ENCODE peak calls at places on chromosomes 16 and 17, in eight cellular contexts. One of them, this sample, is unnamed.

GRCh38 chr17:7405413-7405881 is 1.6 kb upstream of the TMEM256 start:
- DNase-seq in dorsolateral prefrontal cortex: no peak
- DNase-seq in omental fat pad: no peak
- DNase-seq in CD4-positive, alpha-beta T cell: no peak
- DNase-seq in fibroblast of mammary gland: no peak
- DNase-seq in bronchial epithelial cell: no peak
- DNase-seq in chondrocyte: no peak
- DNase-seq in hepatocyte: peak; percentile 40
- DNase-seq in this sample: no peak

GRCh38 chr16:68446941-68447675 is 1.2 kb downstream of the SMPD3 start:
- DNase-seq in fibroblast of mammary gland: no peak
- DNase-seq in bronchial epithelial cell: no peak
- DNase-seq in hepatocyte: no peak
- DNase-seq in dorsolateral prefrontal cortex: no peak
- DNase-seq in CD4-positive, alpha-beta T cell: no peak
- DNase-seq in omental fat pad: no peak
- DNase-seq in chondrocyte: no peak
- DNase-seq in this sample: no peak

GRCh38 chr17:74865504-74866197 is 6.0 kb upstream of the GRIN2C start:
- DNase-seq in chondrocyte: peak; percentile 85
- DNase-seq in dorsolateral prefrontal cortex: no peak
- DNase-seq in fibroblast of mammary gland: no peak
- DNase-seq in CD4-positive, alpha-beta T cell: no peak
- DNase-seq in hepatocyte: no peak
- DNase-seq in omental fat pad: no peak
- DNase-seq in bronchial epithelial cell: no peak
- DNase-seq in this sample: peak; percentile 20

GRCh38 chr17:21549107-21549687 is 143.1 kb upstream of the KCNJ18 start:
- DNase-seq in bronchial epithelial cell: peak; percentile 52
- DNase-seq in chondrocyte: no peak
- DNase-seq in omental fat pad: no peak
- DNase-seq in fibroblast of mammary gland: peak; percentile 83
- DNase-seq in CD4-positive, alpha-beta T cell: no peak
- DNase-seq in hepatocyte: no peak
- DNase-seq in dorsolateral prefrontal cortex: no peak
- DNase-seq in this sample: no peak

GRCh38 chr17:49815761-49816281 is 27.3 kb downstream of the KAT7 start:
- DNase-seq in omental fat pad: no peak
- DNase-seq in CD4-positive, alpha-beta T cell: no peak
- DNase-seq in chondrocyte: no peak
- DNase-seq in bronchial epithelial cell: peak; percentile 44
- DNase-seq in hepatocyte: no peak
- DNase-seq in dorsolateral prefrontal cortex: no peak
- DNase-seq in fibroblast of mammary gland: no peak
- DNase-seq in this sample: no peak

GRCh38 chr17:29102741-29103181 is 59.8 kb downstream of the PIPOX start:
- DNase-seq in fibroblast of mammary gland: no peak
- DNase-seq in dorsolateral prefrontal cortex: no peak
- DNase-seq in bronchial epithelial cell: no peak
- DNase-seq in chondrocyte: no peak
- DNase-seq in omental fat pad: no peak
- DNase-seq in CD4-positive, alpha-beta T cell: no peak
- DNase-seq in hepatocyte: no peak
- DNase-seq in this sample: no peak

GRCh38 chr16:51327001-51327400 is 175.9 kb upstream of the SALL1 start:
- DNase-seq in dorsolateral prefrontal cortex: no peak
- DNase-seq in omental fat pad: no peak
- DNase-seq in chondrocyte: no peak
- DNase-seq in hepatocyte: no peak
- DNase-seq in fibroblast of mammary gland: peak; percentile 93
- DNase-seq in bronchial epithelial cell: peak; percentile 37
- DNase-seq in CD4-positive, alpha-beta T cell: no peak
- DNase-seq in this sample: no peak

GRCh38 chr17:33163827-33164555 is 129.1 kb downstream of the ASIC2 start:
- DNase-seq in CD4-positive, alpha-beta T cell: no peak
- DNase-seq in omental fat pad: no peak
- DNase-seq in dorsolateral prefrontal cortex: no peak
- DNase-seq in hepatocyte: no peak
- DNase-seq in fibroblast of mammary gland: peak; percentile 37
- DNase-seq in chondrocyte: no peak
- DNase-seq in bronchial epithelial cell: peak; percentile 83
- DNase-seq in this sample: no peak

GRCh38 chr16:77113835-77114234 is 77.2 kb upstream of the MON1B start:
- DNase-seq in bronchial epithelial cell: no peak
- DNase-seq in chondrocyte: no peak
- DNase-seq in CD4-positive, alpha-beta T cell: no peak
- DNase-seq in dorsolateral prefrontal cortex: no peak
- DNase-seq in hepatocyte: no peak
- DNase-seq in fibroblast of mammary gland: peak; percentile 1
- DNase-seq in omental fat pad: no peak
- DNase-seq in this sample: no peak

GRCh38 chr17:10743316-10744009 is 13.6 kb upstream of the TMEM220 start:
- DNase-seq in dorsolateral prefrontal cortex: no peak
- DNase-seq in CD4-positive, alpha-beta T cell: no peak
- DNase-seq in omental fat pad: no peak
- DNase-seq in chondrocyte: no peak
- DNase-seq in bronchial epithelial cell: peak; percentile 16
- DNase-seq in fibroblast of mammary gland: peak; percentile 82
- DNase-seq in hepatocyte: no peak
- DNase-seq in this sample: no peak

GRCh38 chr17:72446118-72446517 is 325.3 kb downstream of the SOX9 start:
- DNase-seq in bronchial epithelial cell: no peak
- DNase-seq in dorsolateral prefrontal cortex: no peak
- DNase-seq in fibroblast of mammary gland: no peak
- DNase-seq in omental fat pad: no peak
- DNase-seq in hepatocyte: no peak
- DNase-seq in CD4-positive, alpha-beta T cell: no peak
- DNase-seq in chondrocyte: no peak
- DNase-seq in this sample: no peak

GRCh38 chr17:72447251-72447640 is 326.4 kb downstream of the SOX9 start:
- DNase-seq in dorsolateral prefrontal cortex: no peak
- DNase-seq in chondrocyte: no peak
- DNase-seq in fibroblast of mammary gland: no peak
- DNase-seq in hepatocyte: no peak
- DNase-seq in omental fat pad: no peak
- DNase-seq in bronchial epithelial cell: no peak
- DNase-seq in CD4-positive, alpha-beta T cell: no peak
- DNase-seq in this sample: no peak

GRCh38 chr17:72445055-72445991 is 324.5 kb downstream of the SOX9 start:
- DNase-seq in CD4-positive, alpha-beta T cell: no peak
- DNase-seq in omental fat pad: no peak
- DNase-seq in dorsolateral prefrontal cortex: peak; percentile 50
- DNase-seq in chondrocyte: no peak
- DNase-seq in fibroblast of mammary gland: no peak
- DNase-seq in bronchial epithelial cell: no peak
- DNase-seq in hepatocyte: peak; percentile 76
- DNase-seq in this sample: no peak

GRCh38 chr17:72446525-72447250 is 325.9 kb downstream of the SOX9 start:
- DNase-seq in bronchial epithelial cell: no peak
- DNase-seq in hepatocyte: peak; percentile 59
- DNase-seq in CD4-positive, alpha-beta T cell: no peak
- DNase-seq in dorsolateral prefrontal cortex: no peak
- DNase-seq in omental fat pad: no peak
- DNase-seq in fibroblast of mammary gland: no peak
- DNase-seq in chondrocyte: no peak
- DNase-seq in this sample: no peak

DNA sequence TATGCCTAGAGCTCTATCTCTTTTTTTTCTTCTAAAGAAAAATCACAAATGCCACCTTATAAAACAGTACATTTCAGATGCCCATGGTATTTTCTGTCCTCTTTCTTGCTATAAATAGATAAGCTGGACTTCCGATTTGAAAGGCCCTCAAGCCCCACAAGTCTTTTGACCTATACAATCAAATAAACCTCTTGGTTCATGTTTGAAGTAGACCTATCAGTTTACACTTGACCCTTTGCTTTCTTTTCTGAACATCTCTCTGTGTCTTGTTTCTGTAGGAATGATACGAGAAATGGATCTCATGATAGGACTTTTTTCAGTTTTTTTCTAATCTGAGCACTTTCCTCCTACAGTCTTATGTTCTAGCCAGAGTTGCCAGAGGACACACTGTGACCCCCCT is 327.2 kb downstream of the SOX9 start:
- DNase-seq in dorsolateral prefrontal cortex: no peak
- DNase-seq in bronchial epithelial cell: no peak
- DNase-seq in CD4-positive, alpha-beta T cell: no peak
- DNase-seq in omental fat pad: no peak
- DNase-seq in fibroblast of mammary gland: no peak
- DNase-seq in chondrocyte: no peak
- DNase-seq in hepatocyte: no peak
- DNase-seq in this sample: no peak
- TF ChIP-seq CTCF in dorsolateral prefrontal cortex: no peak
- TF ChIP-seq CTCF in bronchial epithelial cell: no peak
- TF ChIP-seq CTCF in CD4-positive, alpha-beta T cell: no peak
- TF ChIP-seq CTCF in omental fat pad: no peak
- TF ChIP-seq CTCF in fibroblast of mammary gland: no peak
- TF ChIP-seq CTCF in chondrocyte: no peak
- TF ChIP-seq CTCF in hepatocyte: no peak
- TF ChIP-seq CTCF in this sample: no peak

GRCh38 chr16:11333696-11334095 is 11.6 kb upstream of the RMI2 start:
- DNase-seq in chondrocyte: no peak
- DNase-seq in omental fat pad: no peak
- DNase-seq in hepatocyte: no peak
- DNase-seq in fibroblast of mammary gland: peak; percentile 16
- DNase-seq in CD4-positive, alpha-beta T cell: no peak
- DNase-seq in bronchial epithelial cell: peak; percentile 35
- DNase-seq in dorsolateral prefrontal cortex: no peak
- DNase-seq in this sample: no peak

GRCh38 chr16:11329891-11330290 is 15.4 kb upstream of the RMI2 start:
- DNase-seq in dorsolateral prefrontal cortex: no peak
- DNase-seq in CD4-positive, alpha-beta T cell: no peak
- DNase-seq in hepatocyte: no peak
- DNase-seq in chondrocyte: no peak
- DNase-seq in omental fat pad: no peak
- DNase-seq in fibroblast of mammary gland: no peak
- DNase-seq in bronchial epithelial cell: no peak
- DNase-seq in this sample: no peak

GRCh38 chr16:11330526-11331237 is 14.6 kb upstream of the RMI2 start:
- DNase-seq in fibroblast of mammary gland: no peak
- DNase-seq in chondrocyte: no peak
- DNase-seq in dorsolateral prefrontal cortex: no peak
- DNase-seq in omental fat pad: no peak
- DNase-seq in CD4-positive, alpha-beta T cell: no peak
- DNase-seq in bronchial epithelial cell: no peak
- DNase-seq in hepatocyte: no peak
- DNase-seq in this sample: no peak

GRCh38 chr16:11333010-11333409 is 12.2 kb upstream of the RMI2 start:
- DNase-seq in hepatocyte: no peak
- DNase-seq in dorsolateral prefrontal cortex: no peak
- DNase-seq in bronchial epithelial cell: no peak
- DNase-seq in chondrocyte: no peak
- DNase-seq in CD4-positive, alpha-beta T cell: no peak
- DNase-seq in fibroblast of mammary gland: no peak
- DNase-seq in omental fat pad: no peak
- DNase-seq in this sample: no peak

GRCh38 chr16:11331967-11332366 is 13.3 kb upstream of the RMI2 start:
- DNase-seq in omental fat pad: no peak
- DNase-seq in bronchial epithelial cell: no peak
- DNase-seq in CD4-positive, alpha-beta T cell: no peak
- DNase-seq in fibroblast of mammary gland: no peak
- DNase-seq in dorsolateral prefrontal cortex: no peak
- DNase-seq in hepatocyte: no peak
- DNase-seq in chondrocyte: no peak
- DNase-seq in this sample: no peak
- TF ChIP-seq CTCF in omental fat pad: no peak
- TF ChIP-seq CTCF in bronchial epithelial cell: no peak
- TF ChIP-seq CTCF in CD4-positive, alpha-beta T cell: no peak
- TF ChIP-seq CTCF in fibroblast of mammary gland: no peak
- TF ChIP-seq CTCF in dorsolateral prefrontal cortex: no peak
- TF ChIP-seq CTCF in hepatocyte: no peak
- TF ChIP-seq CTCF in chondrocyte: no peak
- TF ChIP-seq CTCF in this sample: no peak

GRCh38 chr16:24990803-24991202 is 24.4 kb downstream of the ARHGAP17 start:
- DNase-seq in omental fat pad: no peak
- DNase-seq in fibroblast of mammary gland: no peak
- DNase-seq in dorsolateral prefrontal cortex: no peak
- DNase-seq in bronchial epithelial cell: no peak
- DNase-seq in chondrocyte: no peak
- DNase-seq in hepatocyte: peak; percentile 27
- DNase-seq in CD4-positive, alpha-beta T cell: no peak
- DNase-seq in this sample: no peak

GRCh38 chr16:24989417-24989978 is 25.7 kb downstream of the ARHGAP17 start:
- DNase-seq in chondrocyte: no peak
- DNase-seq in fibroblast of mammary gland: peak; percentile 60
- DNase-seq in bronchial epithelial cell: no peak
- DNase-seq in hepatocyte: no peak
- DNase-seq in omental fat pad: no peak
- DNase-seq in dorsolateral prefrontal cortex: no peak
- DNase-seq in CD4-positive, alpha-beta T cell: no peak
- DNase-seq in this sample: no peak

GRCh38 chr16:24986512-24987303 is 28.5 kb downstream of the ARHGAP17 start:
- DNase-seq in fibroblast of mammary gland: peak; percentile 85
- DNase-seq in omental fat pad: no peak
- DNase-seq in hepatocyte: peak; percentile 62
- DNase-seq in bronchial epithelial cell: peak; percentile 39
- DNase-seq in chondrocyte: no peak
- DNase-seq in dorsolateral prefrontal cortex: no peak
- DNase-seq in CD4-positive, alpha-beta T cell: no peak
- DNase-seq in this sample: no peak

GRCh38 chr16:24988137-24988535 is 27.0 kb downstream of the ARHGAP17 start:
- DNase-seq in hepatocyte: no peak
- DNase-seq in dorsolateral prefrontal cortex: no peak
- DNase-seq in CD4-positive, alpha-beta T cell: no peak
- DNase-seq in chondrocyte: no peak
- DNase-seq in omental fat pad: no peak
- DNase-seq in fibroblast of mammary gland: peak; percentile 56
- DNase-seq in bronchial epithelial cell: no peak
- DNase-seq in this sample: no peak

GRCh38 chr16:24988593-24989338 is 26.4 kb downstream of the ARHGAP17 start:
- DNase-seq in dorsolateral prefrontal cortex: no peak
- DNase-seq in CD4-positive, alpha-beta T cell: no peak
- DNase-seq in bronchial epithelial cell: peak; percentile 77
- DNase-seq in chondrocyte: no peak
- DNase-seq in fibroblast of mammary gland: peak; percentile 76
- DNase-seq in hepatocyte: peak; percentile 83
- DNase-seq in omental fat pad: no peak
- DNase-seq in this sample: peak; percentile 75
- TF ChIP-seq CTCF in dorsolateral prefrontal cortex: no peak
- TF ChIP-seq CTCF in CD4-positive, alpha-beta T cell: no peak
- TF ChIP-seq CTCF in bronchial epithelial cell: no peak
- TF ChIP-seq CTCF in chondrocyte: no peak
- TF ChIP-seq CTCF in fibroblast of mammary gland: no peak
- TF ChIP-seq CTCF in hepatocyte: no peak
- TF ChIP-seq CTCF in omental fat pad: no peak
- TF ChIP-seq CTCF in this sample: no peak

DNA sequence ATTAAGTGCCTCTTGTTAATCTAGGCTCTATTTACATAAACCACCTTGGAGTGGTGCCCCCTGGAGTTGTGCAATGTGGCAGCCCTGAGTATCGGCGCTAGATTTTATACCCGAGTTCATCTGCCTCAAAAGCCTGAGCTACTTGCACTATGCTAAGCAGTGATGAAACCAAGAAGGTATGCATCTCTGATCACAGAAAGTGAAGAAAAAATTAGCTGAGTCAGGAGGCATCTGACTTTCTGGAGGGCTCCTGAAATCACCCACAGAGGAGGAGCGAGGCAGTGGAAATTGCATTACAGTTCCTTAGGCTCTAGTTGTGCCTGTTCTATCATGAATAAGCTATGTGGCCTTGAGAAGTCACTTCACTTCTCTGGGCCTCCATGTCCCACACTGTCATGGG is 80.3 kb upstream of the PSMD7 start:
- DNase-seq in CD4-positive, alpha-beta T cell: no peak
- DNase-seq in hepatocyte: peak; percentile 43
- DNase-seq in omental fat pad: no peak
- DNase-seq in bronchial epithelial cell: peak; percentile 42
- DNase-seq in dorsolateral prefrontal cortex: no peak
- DNase-seq in chondrocyte: no peak
- DNase-seq in fibroblast of mammary gland: peak; percentile 28
- DNase-seq in this sample: no peak
- TF ChIP-seq CTCF in CD4-positive, alpha-beta T cell: no peak
- TF ChIP-seq CTCF in hepatocyte: peak; percentile 12
- TF ChIP-seq CTCF in omental fat pad: no peak
- TF ChIP-seq CTCF in bronchial epithelial cell: no peak
- TF ChIP-seq CTCF in dorsolateral prefrontal cortex: no peak
- TF ChIP-seq CTCF in chondrocyte: peak; percentile 29
- TF ChIP-seq CTCF in fibroblast of mammary gland: no peak
- TF ChIP-seq CTCF in this sample: no peak